ENCODE peak calls at places on chromosomes 5 and 9, in nine cellular contexts. One of them, this sample, is unnamed.
A peak's percentile ranks its signal among the peaks of the same experiment; 100 is the strongest.

GRCh38 chr5:69217154-69217731 is 17.4 kb upstream of the CDK7 start:
- DNase-seq in effector memory CD4-positive, alpha-beta T cell: no peak
- DNase-seq in HCT116: no peak
- DNase-seq in cardiac muscle cell: no peak
- DNase-seq in kidney: no peak
- DNase-seq in CD4-positive, CD25-positive, alpha-beta regulatory T cell: no peak
- DNase-seq in colonic mucosa: no peak
- DNase-seq in Peyer's patch: peak; percentile 100
- DNase-seq in mammary epithelial cell: no peak
- DNase-seq in this sample: peak; percentile 20

GRCh38 chr5:139204196-139204595 is 6.0 kb upstream of the SIL1 start:
- DNase-seq in mammary epithelial cell: no peak
- DNase-seq in cardiac muscle cell: no peak
- DNase-seq in CD4-positive, CD25-positive, alpha-beta regulatory T cell: no peak
- DNase-seq in colonic mucosa: no peak
- DNase-seq in HCT116: no peak
- DNase-seq in Peyer's patch: no peak
- DNase-seq in kidney: no peak
- DNase-seq in effector memory CD4-positive, alpha-beta T cell: no peak
- DNase-seq in this sample: no peak

GRCh38 chr9:77750284-77750683 is 102.2 kb upstream of the GNA14 start:
- DNase-seq in mammary epithelial cell: no peak
- DNase-seq in kidney: no peak
- DNase-seq in HCT116: no peak
- DNase-seq in colonic mucosa: no peak
- DNase-seq in cardiac muscle cell: no peak
- DNase-seq in effector memory CD4-positive, alpha-beta T cell: no peak
- DNase-seq in Peyer's patch: no peak
- DNase-seq in CD4-positive, CD25-positive, alpha-beta regulatory T cell: no peak
- DNase-seq in this sample: no peak

GRCh38 chr5:175803254-175803653 is 68.1 kb upstream of the CPLX2 start:
- DNase-seq in HCT116: no peak
- DNase-seq in Peyer's patch: no peak
- DNase-seq in kidney: no peak
- DNase-seq in effector memory CD4-positive, alpha-beta T cell: no peak
- DNase-seq in CD4-positive, CD25-positive, alpha-beta regulatory T cell: no peak
- DNase-seq in colonic mucosa: no peak
- DNase-seq in mammary epithelial cell: no peak
- DNase-seq in cardiac muscle cell: no peak
- DNase-seq in this sample: no peak

GRCh38 chr5:122500245-122501086 is 188.4 kb downstream of the SNCAIP start:
- DNase-seq in HCT116: peak; percentile 38
- DNase-seq in cardiac muscle cell: peak; percentile 82
- DNase-seq in effector memory CD4-positive, alpha-beta T cell: no peak
- DNase-seq in kidney: no peak
- DNase-seq in mammary epithelial cell: peak; percentile 30
- DNase-seq in Peyer's patch: no peak
- DNase-seq in CD4-positive, CD25-positive, alpha-beta regulatory T cell: no peak
- DNase-seq in colonic mucosa: no peak
- DNase-seq in this sample: no peak

GRCh38 chr9:132424857-132425702 is 15.1 kb downstream of the CFAP77 start:
- DNase-seq in kidney: no peak
- DNase-seq in colonic mucosa: no peak
- DNase-seq in mammary epithelial cell: no peak
- DNase-seq in CD4-positive, CD25-positive, alpha-beta regulatory T cell: no peak
- DNase-seq in effector memory CD4-positive, alpha-beta T cell: no peak
- DNase-seq in cardiac muscle cell: no peak
- DNase-seq in HCT116: no peak
- DNase-seq in Peyer's patch: no peak
- DNase-seq in this sample: no peak

GRCh38 chr5:168882283-168882682 is 303.1 kb upstream of the PANK3 start:
- DNase-seq in HCT116: no peak
- DNase-seq in kidney: no peak
- DNase-seq in colonic mucosa: no peak
- DNase-seq in effector memory CD4-positive, alpha-beta T cell: no peak
- DNase-seq in CD4-positive, CD25-positive, alpha-beta regulatory T cell: no peak
- DNase-seq in Peyer's patch: no peak
- DNase-seq in mammary epithelial cell: no peak
- DNase-seq in cardiac muscle cell: no peak
- DNase-seq in this sample: no peak

GRCh38 chr9:95043826-95044225 is 273.7 kb downstream of the FANCC start:
- DNase-seq in Peyer's patch: no peak
- DNase-seq in kidney: no peak
- DNase-seq in CD4-positive, CD25-positive, alpha-beta regulatory T cell: no peak
- DNase-seq in HCT116: no peak
- DNase-seq in cardiac muscle cell: no peak
- DNase-seq in mammary epithelial cell: no peak
- DNase-seq in colonic mucosa: no peak
- DNase-seq in effector memory CD4-positive, alpha-beta T cell: no peak
- DNase-seq in this sample: peak; percentile 45

GRCh38 chr5:172504736-172505402 is 50.5 kb upstream of the SH3PXD2B start:
- DNase-seq in effector memory CD4-positive, alpha-beta T cell: no peak
- DNase-seq in mammary epithelial cell: no peak
- DNase-seq in kidney: peak; percentile 40
- DNase-seq in CD4-positive, CD25-positive, alpha-beta regulatory T cell: no peak
- DNase-seq in colonic mucosa: peak; percentile 18
- DNase-seq in cardiac muscle cell: peak; percentile 73
- DNase-seq in Peyer's patch: no peak
- DNase-seq in HCT116: no peak
- DNase-seq in this sample: no peak

GRCh38 chr5:145946112-145946861 is 9.9 kb downstream of the SH3RF2 start:
- DNase-seq in effector memory CD4-positive, alpha-beta T cell: no peak
- DNase-seq in CD4-positive, CD25-positive, alpha-beta regulatory T cell: peak; percentile 79
- DNase-seq in kidney: no peak
- DNase-seq in Peyer's patch: no peak
- DNase-seq in cardiac muscle cell: no peak
- DNase-seq in HCT116: peak; percentile 95
- DNase-seq in mammary epithelial cell: peak; percentile 98
- DNase-seq in colonic mucosa: no peak
- DNase-seq in this sample: peak; percentile 78

GRCh38 chr5:145948921-145949320 is 12.5 kb downstream of the SH3RF2 start:
- DNase-seq in CD4-positive, CD25-positive, alpha-beta regulatory T cell: no peak
- DNase-seq in cardiac muscle cell: no peak
- DNase-seq in colonic mucosa: no peak
- DNase-seq in Peyer's patch: no peak
- DNase-seq in mammary epithelial cell: peak; percentile 70
- DNase-seq in effector memory CD4-positive, alpha-beta T cell: no peak
- DNase-seq in HCT116: no peak
- DNase-seq in kidney: no peak
- DNase-seq in this sample: peak; percentile 27

GRCh38 chr5:145949474-145949873 is 13.1 kb downstream of the SH3RF2 start:
- DNase-seq in Peyer's patch: no peak
- DNase-seq in colonic mucosa: no peak
- DNase-seq in mammary epithelial cell: no peak
- DNase-seq in kidney: no peak
- DNase-seq in CD4-positive, CD25-positive, alpha-beta regulatory T cell: no peak
- DNase-seq in cardiac muscle cell: no peak
- DNase-seq in effector memory CD4-positive, alpha-beta T cell: no peak
- DNase-seq in HCT116: no peak
- DNase-seq in this sample: no peak

GRCh38 chr5:145947581-145947980 is 11.2 kb downstream of the SH3RF2 start:
- DNase-seq in Peyer's patch: no peak
- DNase-seq in effector memory CD4-positive, alpha-beta T cell: no peak
- DNase-seq in cardiac muscle cell: no peak
- DNase-seq in CD4-positive, CD25-positive, alpha-beta regulatory T cell: no peak
- DNase-seq in kidney: no peak
- DNase-seq in colonic mucosa: no peak
- DNase-seq in mammary epithelial cell: no peak
- DNase-seq in HCT116: no peak
- DNase-seq in this sample: no peak

GRCh38 chr5:145948047-145948446 is 11.7 kb downstream of the SH3RF2 start:
- DNase-seq in colonic mucosa: no peak
- DNase-seq in CD4-positive, CD25-positive, alpha-beta regulatory T cell: no peak
- DNase-seq in kidney: no peak
- DNase-seq in cardiac muscle cell: no peak
- DNase-seq in effector memory CD4-positive, alpha-beta T cell: no peak
- DNase-seq in mammary epithelial cell: no peak
- DNase-seq in Peyer's patch: no peak
- DNase-seq in HCT116: no peak
- DNase-seq in this sample: no peak
- H3K4me1 ChIP-seq in colonic mucosa: no peaks in the 10 kb centered on the region
- H3K4me1 ChIP-seq in CD4-positive, CD25-positive, alpha-beta regulatory T cell: peaks cover 30% of the 10 kb centered on the region
- H3K4me1 ChIP-seq in kidney: no peaks in the 10 kb centered on the region
- H3K4me1 ChIP-seq in cardiac muscle cell: peaks cover 55% of the 10 kb centered on the region
- H3K4me1 ChIP-seq in effector memory CD4-positive, alpha-beta T cell: no peaks in the 10 kb centered on the region
- H3K4me1 ChIP-seq in mammary epithelial cell: peaks cover 66% of the 10 kb centered on the region
- H3K4me1 ChIP-seq in Peyer's patch: no peaks in the 10 kb centered on the region
- H3K4me1 ChIP-seq in HCT116: peaks cover 30% of the 10 kb centered on the region
- H3K4me1 ChIP-seq in this sample: peaks cover 2% of the 10 kb centered on the region

GRCh38 chr5:96962540-96962991 is 26.7 kb downstream of the LNPEP start:
- DNase-seq in kidney: no peak
- DNase-seq in mammary epithelial cell: no peak
- DNase-seq in colonic mucosa: no peak
- DNase-seq in effector memory CD4-positive, alpha-beta T cell: no peak
- DNase-seq in HCT116: no peak
- DNase-seq in CD4-positive, CD25-positive, alpha-beta regulatory T cell: peak; percentile 43
- DNase-seq in Peyer's patch: no peak
- DNase-seq in cardiac muscle cell: no peak
- DNase-seq in this sample: peak; percentile 12
- H3K4me1 ChIP-seq in kidney: peaks cover 3% of the 10 kb centered on the region
- H3K4me1 ChIP-seq in mammary epithelial cell: peaks cover 23% of the 10 kb centered on the region
- H3K4me1 ChIP-seq in colonic mucosa: no peaks in the 10 kb centered on the region
- H3K4me1 ChIP-seq in effector memory CD4-positive, alpha-beta T cell: peaks cover 37% of the 10 kb centered on the region
- H3K4me1 ChIP-seq in HCT116: peaks cover 2% of the 10 kb centered on the region
- H3K4me1 ChIP-seq in CD4-positive, CD25-positive, alpha-beta regulatory T cell: peaks cover 83% of the 10 kb centered on the region
- H3K4me1 ChIP-seq in Peyer's patch: no peaks in the 10 kb centered on the region
- H3K4me1 ChIP-seq in cardiac muscle cell: peaks cover 20% of the 10 kb centered on the region
- H3K4me1 ChIP-seq in this sample: peaks cover 14% of the 10 kb centered on the region

DNA sequence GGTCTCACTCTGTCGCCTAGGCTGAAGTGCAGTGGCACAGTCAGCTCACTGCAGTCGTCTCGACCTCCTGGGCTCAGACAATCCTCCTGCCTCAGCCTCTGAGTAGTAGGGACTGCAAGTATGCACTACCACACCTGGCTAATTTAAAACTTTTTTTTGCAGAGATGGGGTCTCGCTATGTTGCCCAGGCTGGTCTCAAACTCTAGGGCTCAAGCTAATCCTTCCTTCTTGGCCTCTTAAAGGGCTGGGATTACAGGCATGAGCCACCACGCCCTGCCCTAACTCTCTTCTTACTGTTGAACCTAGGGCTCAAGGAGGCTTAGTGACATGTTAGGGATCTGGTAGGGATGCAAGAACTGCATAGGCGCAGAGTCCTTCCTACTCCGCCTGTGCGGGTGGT is 65.3 kb downstream of the SNX30 start:
- DNase-seq in mammary epithelial cell: no peak
- DNase-seq in Peyer's patch: no peak
- DNase-seq in CD4-positive, CD25-positive, alpha-beta regulatory T cell: no peak
- DNase-seq in effector memory CD4-positive, alpha-beta T cell: no peak
- DNase-seq in colonic mucosa: no peak
- DNase-seq in HCT116: no peak
- DNase-seq in cardiac muscle cell: no peak
- DNase-seq in kidney: no peak
- DNase-seq in this sample: no peak
- H3K4me1 ChIP-seq in mammary epithelial cell: no peaks in the 10 kb centered on the region
- H3K4me1 ChIP-seq in Peyer's patch: no peaks in the 10 kb centered on the region
- H3K4me1 ChIP-seq in CD4-positive, CD25-positive, alpha-beta regulatory T cell: no peaks in the 10 kb centered on the region
- H3K4me1 ChIP-seq in effector memory CD4-positive, alpha-beta T cell: no peaks in the 10 kb centered on the region
- H3K4me1 ChIP-seq in colonic mucosa: no peaks in the 10 kb centered on the region
- H3K4me1 ChIP-seq in HCT116: no peaks in the 10 kb centered on the region
- H3K4me1 ChIP-seq in cardiac muscle cell: no peaks in the 10 kb centered on the region
- H3K4me1 ChIP-seq in kidney: peaks cover 7% of the 10 kb centered on the region
- H3K4me1 ChIP-seq in this sample: no peaks in the 10 kb centered on the region

DNA sequence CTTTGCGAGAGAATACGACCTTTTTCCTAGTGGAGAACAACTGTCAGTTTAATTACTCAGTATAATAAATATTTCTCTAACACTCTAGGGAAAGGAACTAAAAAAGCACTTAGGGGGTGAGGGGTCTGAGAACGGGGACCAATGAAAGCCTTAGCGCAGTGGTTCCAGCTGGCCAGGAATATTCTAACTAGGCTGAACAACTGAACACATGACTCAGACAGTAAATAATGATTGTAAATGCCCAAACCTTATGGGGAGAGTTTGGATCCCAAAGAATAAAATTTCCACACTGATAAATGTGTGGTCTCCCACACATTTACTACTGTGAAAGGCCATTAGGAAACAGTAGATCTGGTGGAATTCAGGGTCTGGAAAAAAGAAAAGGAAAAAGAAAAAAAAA is 14.8 kb downstream of the MYO10 start:
- DNase-seq in kidney: no peak
- DNase-seq in mammary epithelial cell: no peak
- DNase-seq in HCT116: no peak
- DNase-seq in effector memory CD4-positive, alpha-beta T cell: no peak
- DNase-seq in CD4-positive, CD25-positive, alpha-beta regulatory T cell: no peak
- DNase-seq in colonic mucosa: no peak
- DNase-seq in cardiac muscle cell: no peak
- DNase-seq in Peyer's patch: no peak
- DNase-seq in this sample: no peak
- H3K4me1 ChIP-seq in kidney: no peaks in the 10 kb centered on the region
- H3K4me1 ChIP-seq in mammary epithelial cell: peaks cover 18% of the 10 kb centered on the region
- H3K4me1 ChIP-seq in HCT116: peaks cover 31% of the 10 kb centered on the region
- H3K4me1 ChIP-seq in effector memory CD4-positive, alpha-beta T cell: no peaks in the 10 kb centered on the region
- H3K4me1 ChIP-seq in CD4-positive, CD25-positive, alpha-beta regulatory T cell: no peaks in the 10 kb centered on the region
- H3K4me1 ChIP-seq in colonic mucosa: no peaks in the 10 kb centered on the region
- H3K4me1 ChIP-seq in cardiac muscle cell: no peaks in the 10 kb centered on the region
- H3K4me1 ChIP-seq in Peyer's patch: no peaks in the 10 kb centered on the region
- H3K4me1 ChIP-seq in this sample: no peaks in the 10 kb centered on the region